ENCODE peak calls at places on chromosomes 12 and 14, in eight cellular contexts. Z, F, P, Q, O, S, V and B are unnamed samples.

GRCh38 chr12:93719710-93720109 is 42.5 kb downstream of the CRADD start:
- DNase-seq in Z (no peak), S (no peak), P (no peak), F (no peak), V (no peak), O (no peak), Q (no peak), B (no peak)

GRCh38 chr14:64696355-64696844 is 7.8 kb upstream of the PLEKHG3 start:
- DNase-seq in F (no peak), O (peak), V (no peak), Z (no peak), S (no peak), P (no peak), Q (no peak), B (peak)

GRCh38 chr14:58427289-58428010 is at the start of the genes KIAA0586 and TIMM9:
- DNase-seq in O (peak), V (peak), P (peak), F (peak), S (peak), Q (peak), Z (peak), B (peak)

GRCh38 chr14:52031781-52032180 is 37.1 kb downstream of the NID2 start:
- DNase-seq in S (no peak), P (no peak), O (peak), Q (peak), Z (no peak), V (peak), F (no peak), B (no peak)

GRCh38 chr14:95713596-95714371 is at the start of gene TCL1A:
- DNase-seq in Q (no peak), Z (no peak), P (no peak), V (no peak), F (no peak), S (peak), O (no peak), B (no peak)

GRCh38 chr12:116662612-116663144 is 75.2 kb downstream of the SPRING1 start:
- DNase-seq in V (no peak), S (peak), Q (no peak), F (peak), P (no peak), Z (no peak), O (peak), B (no peak)

GRCh38 chr12:109115758-109116610 is at the start of gene ACACB:
- DNase-seq in P (no peak), V (no peak), Q (no peak), Z (no peak), S (peak), F (no peak), O (peak), B (no peak)

GRCh38 chr14:90604356-90604755 is 207.5 kb downstream of the CALM1 start:
- DNase-seq in F (no peak), S (no peak), Q (no peak), O (no peak), P (no peak), V (no peak), Z (no peak), B (no peak)

GRCh38 chr14:72715215-72715909 is 178.5 kb downstream of the DPF3 start:
- DNase-seq in P (no peak), F (no peak), O (no peak), Z (no peak), V (no peak), Q (peak), S (no peak), B (no peak)

GRCh38 chr12:93167841-93168492 is 209.8 kb upstream of the NUDT4 start:
- DNase-seq in Q (no peak), V (no peak), S (no peak), Z (peak), F (no peak), O (peak), P (no peak), B (no peak)

GRCh38 chr12:50401383-50402155 is 884 bp downstream of the LARP4 start:
- DNase-seq in Q (peak), P (no peak), F (peak), S (no peak), O (peak), V (no peak), Z (peak), B (peak)

GRCh38 chr14:35050652-35051051 is 4.6 kb downstream of the FAM177A1 start:
- DNase-seq in S (no peak), Q (peak), Z (peak), F (no peak), P (no peak), O (no peak), V (peak), B (no peak)

GRCh38 chr12:117105902-117106301 is 6.7 kb upstream of the TESC start:
- DNase-seq in Z (peak), F (no peak), S (no peak), P (no peak), Q (no peak), O (no peak), V (no peak), B (no peak)

GRCh38 chr12:96226801-96227348 is 32.7 kb downstream of the ELK3 start:
- DNase-seq in P (no peak), V (no peak), O (no peak), F (no peak), Q (no peak), S (no peak), Z (no peak), B (peak)

GRCh38 chr12:4506870-4507269 is 31.8 kb upstream of the RAD51AP1 start:
- DNase-seq in V (peak), F (no peak), O (no peak), S (no peak), P (no peak), Z (peak), Q (peak), B (no peak)

DNA sequence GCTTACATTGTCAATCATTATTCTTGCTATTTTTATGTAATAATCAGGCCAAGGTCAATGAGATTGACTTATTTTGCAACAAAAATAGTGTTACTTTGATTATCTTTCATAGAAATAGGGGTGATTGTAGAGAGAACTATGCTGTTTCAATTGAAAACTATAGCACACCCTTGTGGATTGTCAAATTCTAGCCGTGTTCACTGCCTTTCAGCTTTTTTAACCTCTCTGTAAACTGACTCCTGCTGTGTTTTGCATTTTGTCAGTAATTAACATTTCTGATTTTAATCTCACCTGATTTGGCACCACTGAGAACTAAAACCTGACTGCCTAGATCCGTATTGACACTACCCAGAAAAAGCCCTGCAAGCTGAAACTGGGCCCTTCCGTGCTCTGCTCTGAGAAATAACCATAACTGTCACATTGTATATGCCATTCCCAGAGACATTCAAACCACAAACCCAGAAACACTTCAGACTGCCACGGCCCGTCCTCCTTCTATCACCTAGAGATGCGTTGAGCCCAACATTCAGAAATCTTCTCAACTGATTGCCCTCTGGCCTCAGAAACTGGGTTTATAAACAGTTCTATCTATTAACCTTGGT is 26.6 kb upstream of the ETV6 start:
- DNase-seq in F (no peak), Z (peak), V (no peak), P (no peak), S (no peak), Q (no peak), O (no peak), B (no peak)
- TF ChIP-seq CTCF in F (peak), Z (peak), V (peak), P (no peak), S (peak), Q (peak), O (no peak), B (no peak)

GRCh38 chr12:32390572-32391219 is 8.7 kb upstream of the FGD4 start:
- DNase-seq in P (no peak), S (peak), O (peak), Z (no peak), Q (peak), F (peak), V (peak), B (no peak)
- H3K4me3 ChIP-seq in P (peak), S (peak), O (peak), Z (no peak), Q (peak), F (peak), V (peak), B (no peak)

GRCh38 chr14:22039938-22040780 is 366.5 kb upstream of the OR4E1 start:
- DNase-seq in V (no peak), O (peak), S (no peak), P (no peak), F (no peak), Z (peak), Q (peak), B (no peak)
- TF ChIP-seq CTCF in V (peak), O (peak), S (peak), P (no peak), F (peak), Z (peak), Q (peak), B (no peak)

DNA sequence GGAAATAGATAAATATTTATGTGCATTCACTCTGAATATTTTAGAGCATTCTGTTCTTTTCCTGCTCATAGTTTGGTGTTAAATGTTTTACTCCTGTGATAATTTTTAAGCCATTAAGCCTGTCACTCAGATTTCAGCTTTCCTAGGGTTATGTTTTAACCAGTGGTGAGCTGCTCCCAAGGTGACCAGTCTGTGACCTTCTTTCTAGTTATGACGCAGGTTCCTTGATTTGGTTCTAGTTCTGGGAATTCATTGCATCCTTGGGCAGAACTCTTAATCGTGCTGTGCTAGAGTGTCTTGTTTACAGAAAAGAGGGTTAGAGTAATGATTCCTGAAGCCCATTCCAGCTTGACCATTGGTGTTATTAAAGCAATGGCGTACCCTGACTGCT is 2.2 kb downstream of the GABARAPL1 start:
- DNase-seq in Q (peak), F (peak), O (no peak), Z (no peak), V (no peak), S (no peak), P (no peak), B (no peak)
- H3K4me3 ChIP-seq in Q (peak), F (no peak), O (peak), Z (peak), V (peak), S (peak), P (peak), B (no peak)

GRCh38 chr12:71135812-71136176 is 22.0 kb downstream of the TSPAN8 start:
- DNase-seq in F (no peak), P (no peak), Z (peak), O (no peak), S (no peak), Q (peak), V (no peak), B (no peak)

GRCh38 chr12:71141270-71141948 is 16.4 kb downstream of the TSPAN8 start:
- DNase-seq in S (no peak), P (no peak), Z (no peak), F (no peak), Q (no peak), V (no peak), O (peak), B (peak)

GRCh38 chr12:71139153-71139735 is 18.6 kb downstream of the TSPAN8 start:
- DNase-seq in F (peak), V (no peak), Q (no peak), P (no peak), Z (no peak), S (no peak), O (no peak), B (no peak)

GRCh38 chr12:71135077-71135811 is 22.6 kb downstream of the TSPAN8 start:
- DNase-seq in Z (no peak), V (no peak), F (no peak), O (no peak), S (no peak), Q (no peak), P (no peak), B (no peak)

DNA sequence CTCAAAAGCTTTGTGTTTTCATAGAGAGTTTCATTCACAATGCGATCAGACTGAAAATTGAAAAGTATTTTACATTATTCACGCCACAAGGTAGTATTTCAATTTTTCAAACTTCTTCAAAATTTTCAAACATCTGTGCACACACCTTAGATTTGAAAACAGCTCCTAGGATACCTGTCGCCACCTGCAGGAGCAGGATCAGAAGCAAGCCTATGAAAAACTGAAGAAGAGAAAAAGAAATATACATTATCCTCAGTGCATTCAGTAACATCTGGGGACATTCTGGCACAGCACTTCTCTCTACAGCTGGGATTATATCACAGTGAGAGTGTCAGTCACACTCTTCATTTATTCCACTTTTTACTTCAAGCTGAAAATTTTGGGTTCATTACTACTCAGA is 19.8 kb downstream of the TSPAN8 start:
- DNase-seq in V (no peak), P (no peak), O (no peak), Q (no peak), F (no peak), Z (no peak), S (no peak), B (no peak)
- TF ChIP-seq CTCF in V (no peak), P (no peak), O (no peak), Q (no peak), F (no peak), Z (peak), S (no peak), B (no peak)

DNA sequence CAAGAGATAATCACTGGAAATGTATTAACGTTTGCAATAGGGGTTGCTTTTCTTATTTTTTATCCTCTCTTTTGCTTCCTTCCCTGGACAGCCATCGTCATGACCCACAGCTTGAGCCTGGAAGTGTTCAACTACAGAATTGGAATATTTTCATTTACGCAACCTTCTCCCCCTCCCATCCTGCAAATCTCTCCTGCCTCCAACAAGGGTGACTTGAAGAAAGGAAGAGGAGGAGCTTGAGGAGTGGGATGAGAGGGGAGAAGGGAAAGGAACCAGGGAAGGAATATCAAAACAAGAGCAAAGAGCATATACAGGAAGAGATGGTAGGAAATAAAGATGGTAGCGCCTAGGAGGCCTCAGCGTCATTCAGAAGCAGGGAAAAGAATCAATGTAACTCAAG is 1.6 kb upstream of the MANSC4 start:
- DNase-seq in Q (peak), Z (no peak), O (no peak), V (peak), F (no peak), S (no peak), P (no peak), B (no peak)
- H3K4me3 ChIP-seq in Q (peak), Z (peak), O (no peak), V (peak), F (no peak), S (peak), P (peak), B (no peak)

GRCh38 chr12:131833288-131833895 is 5.2 kb downstream of the MMP17 start:
- DNase-seq in V (no peak), S (no peak), P (no peak), Z (no peak), F (no peak), Q (no peak), O (no peak), B (no peak)
- TF ChIP-seq CTCF in V (no peak), S (no peak), P (no peak), Z (no peak), F (no peak), Q (no peak), O (no peak), B (no peak)

GRCh38 chr12:84480803-84481202 is 431.8 kb downstream of the SLC6A15 start:
- DNase-seq in F (no peak), S (no peak), Z (no peak), Q (no peak), V (no peak), O (no peak), P (no peak), B (no peak)
- H3K4me3 ChIP-seq in F (no peak), S (no peak), Z (no peak), Q (no peak), V (no peak), O (no peak), P (no peak), B (no peak)

GRCh38 chr14:67674480-67675218 is at the start of gene VTI1B:
- DNase-seq in Q (peak), O (peak), P (peak), Z (peak), F (peak), V (peak), S (peak), B (peak)
- TF ChIP-seq CTCF in Q (peak), O (no peak), P (no peak), Z (peak), F (no peak), V (peak), S (no peak), B (no peak)

DNA sequence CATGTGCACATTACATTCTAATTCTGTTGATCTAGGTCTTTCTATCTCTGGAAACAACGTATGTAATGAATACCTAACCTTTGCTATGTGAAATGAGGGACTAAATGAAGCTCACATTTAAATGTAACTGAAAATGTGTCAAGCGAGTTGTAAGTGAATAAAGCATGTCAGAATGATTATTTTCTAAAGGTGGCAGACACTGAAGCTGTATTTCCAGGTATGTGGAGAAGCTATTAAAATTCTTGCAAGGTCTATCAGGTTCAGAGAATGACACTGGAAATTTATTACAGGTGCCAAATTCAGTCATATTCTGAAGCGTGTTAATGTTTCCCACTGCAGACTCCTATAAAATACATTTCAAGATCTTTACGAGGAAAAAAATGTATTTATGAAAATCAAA is 641.4 kb downstream of the RPS29 start:
- DNase-seq in F (no peak), Z (no peak), O (no peak), P (no peak), S (no peak), V (no peak), Q (no peak), B (no peak)
- H3K4me3 ChIP-seq in F (no peak), Z (no peak), O (no peak), P (no peak), S (no peak), V (no peak), Q (no peak), B (no peak)